ENCODE peak calls at places on chromosomes 5 and 9, in eight cellular contexts. V is choroid plexus epithelial cell, I is thyroid gland, Q is upper lobe of right lung, G is lower leg skin, C is OCI-LY7, Z is left ventricle myocardium inferior, P is WERI-Rb-1. Y is an unnamed sample.

GRCh38 chr5:59361454-59361853 is 532.1 kb downstream of the PDE4D start:
- DNase-seq in V (no peak), I (no peak), Q (no peak), G (no peak), C (no peak), Z (no peak), P (no peak), Y (no peak)

GRCh38 chr5:169065400-169065799 is 235.5 kb downstream of the SLIT3 start:
- DNase-seq in V (no peak), I (no peak), Q (no peak), G (no peak), C (no peak), Z (no peak), P (no peak), Y (no peak)

GRCh38 chr5:3197699-3198098 is 397.9 kb upstream of the IRX1 start:
- DNase-seq in V (no peak), I (no peak), Q (no peak), G (no peak), C (no peak), Z (no peak), P (no peak), Y (no peak)

GRCh38 chr5:38845555-38846378 is at the start of gene OSMR:
- DNase-seq in V (peak; percentile 99), I (peak; percentile 87), Q (peak; percentile 97), G (peak; percentile 89), C (no peak), Z (peak; percentile 92), P (no peak), Y (peak; percentile 32)

GRCh38 chr9:36690769-36691168 is 118.1 kb downstream of the MELK start:
- DNase-seq in V (no peak), I (no peak), Q (no peak), G (no peak), C (peak; percentile 28), Z (no peak), P (no peak), Y (no peak)

GRCh38 chr5:127029513-127030258 is 672 bp downstream of the MARCHF3 start:
- DNase-seq in V (peak; percentile 69), I (peak; percentile 48), Q (peak; percentile 76), G (peak; percentile 35), C (peak; percentile 71), Z (peak; percentile 35), P (peak; percentile 75), Y (peak; percentile 48)

GRCh38 chr5:103842936-103843335 is 280.3 kb upstream of the NUDT12 start:
- DNase-seq in V (no peak), I (no peak), Q (no peak), G (no peak), C (no peak), Z (no peak), P (no peak), Y (no peak)

GRCh38 chr9:21711504-21711903 is 90.9 kb upstream of the MTAP start:
- DNase-seq in V (peak; percentile 37), I (no peak), Q (no peak), G (no peak), C (no peak), Z (no peak), P (peak; percentile 39), Y (no peak)

GRCh38 chr5:145118109-145118508 is 717.0 kb downstream of the PRELID2 start:
- DNase-seq in V (no peak), I (no peak), Q (no peak), G (no peak), C (no peak), Z (no peak), P (no peak), Y (no peak)

GRCh38 chr9:110545705-110546104 is 33.8 kb downstream of the SVEP1 start:
- DNase-seq in V (no peak), I (no peak), Q (no peak), G (no peak), C (no peak), Z (no peak), P (no peak), Y (no peak)

GRCh38 chr9:27194401-27195091 is 85.5 kb downstream of the TEK start:
- DNase-seq in V (peak; percentile 93), I (no peak), Q (no peak), G (no peak), C (no peak), Z (no peak), P (no peak), Y (no peak)

GRCh38 chr5:56677693-56678092 is 137.7 kb upstream of the MAP3K1 start:
- DNase-seq in V (peak; percentile 58), I (no peak), Q (no peak), G (no peak), C (no peak), Z (no peak), P (no peak), Y (no peak)

GRCh38 chr9:89743216-89743575 is 138.4 kb downstream of the GADD45G start:
- DNase-seq in V (no peak), I (no peak), Q (no peak), G (no peak), C (peak; percentile 87), Z (no peak), P (no peak), Y (no peak)

GRCh38 chr9:130963916-130964315 is 24.9 kb upstream of the FIBCD1 start:
- DNase-seq in V (no peak), I (no peak), Q (no peak), G (no peak), C (no peak), Z (no peak), P (no peak), Y (no peak)

GRCh38 chr5:173878224-173878967 is 9.8 kb upstream of the CPEB4 start:
- DNase-seq in V (no peak), I (peak; percentile 86), Q (no peak), G (no peak), C (no peak), Z (peak; percentile 62), P (no peak), Y (no peak)

GRCh38 chr5:34686762-34687268 is 30.7 kb downstream of the RAI14 start:
- DNase-seq in V (peak; percentile 100), I (peak; percentile 81), Q (peak; percentile 75), G (peak; percentile 64), C (no peak), Z (peak; percentile 65), P (no peak), Y (peak; percentile 29)

GRCh38 chr9:79360387-79361347 is 211.1 kb upstream of the TLE4 start:
- DNase-seq in V (peak; percentile 69), I (no peak), Q (no peak), G (no peak), C (no peak), Z (no peak), P (no peak), Y (no peak)

GRCh38 chr5:90898330-90899013 is 339.9 kb downstream of the ADGRV1 start:
- DNase-seq in V (peak; percentile 56), I (no peak), Q (no peak), G (no peak), C (no peak), Z (no peak), P (no peak), Y (no peak)

GRCh38 chr9:99087462-99087861 is 17.5 kb upstream of the TGFBR1 start:
- DNase-seq in V (no peak), I (no peak), Q (no peak), G (no peak), C (no peak), Z (no peak), P (no peak), Y (no peak)

GRCh38 chr9:122228906-122229837 is at the start of gene LHX6:
- DNase-seq in V (no peak), I (no peak), Q (no peak), G (no peak), C (no peak), Z (no peak), P (peak; percentile 55), Y (no peak)

DNA sequence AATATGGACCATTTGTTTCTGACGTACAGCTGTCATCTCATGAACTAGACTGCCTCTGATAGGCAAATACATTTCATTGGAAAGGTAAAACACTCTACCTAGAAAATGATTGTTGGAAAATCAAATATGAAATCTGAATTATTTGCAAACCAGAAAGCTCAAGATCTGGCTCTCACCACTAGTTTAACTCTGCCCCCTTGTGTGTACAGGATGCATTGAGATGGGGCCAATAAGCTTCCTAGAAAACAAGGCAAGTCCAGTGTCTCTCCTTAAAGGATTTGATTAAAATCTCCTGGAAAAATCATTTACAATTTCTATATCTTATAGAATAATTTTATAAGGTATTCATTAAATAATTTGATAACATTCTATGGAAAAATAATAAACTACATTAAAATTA is 311.9 kb upstream of the ANKH start:
- DNase-seq in V (peak; percentile 61), I (no peak), Q (no peak), G (no peak), C (no peak), Z (no peak), P (peak; percentile 50), Y (no peak)
- TF ChIP-seq CTCF in V (peak; percentile 65), I (no peak), Q (peak; percentile 23), G (no peak), C (no peak), Z (peak; percentile 44), P (peak; percentile 66), Y (peak; percentile 30)

GRCh38 chr9:133589454-133590227 is 19.5 kb downstream of the FAM163B start:
- DNase-seq in V (no peak), I (no peak), Q (no peak), G (no peak), C (peak; percentile 66), Z (no peak), P (no peak), Y (no peak)
- TF ChIP-seq CTCF in V (peak; percentile 58), I (no peak), Q (peak; percentile 48), G (no peak), C (peak; percentile 93), Z (peak; percentile 53), P (peak; percentile 86), Y (peak; percentile 46)

GRCh38 chr9:126365780-126366179 is 39.2 kb downstream of the MVB12B start:
- DNase-seq in V (no peak), I (no peak), Q (no peak), G (no peak), C (no peak), Z (no peak), P (no peak), Y (no peak)
- TF ChIP-seq CTCF in V (no peak), I (no peak), Q (no peak), G (no peak), C (no peak), Z (no peak), P (peak; percentile 64), Y (no peak)

DNA sequence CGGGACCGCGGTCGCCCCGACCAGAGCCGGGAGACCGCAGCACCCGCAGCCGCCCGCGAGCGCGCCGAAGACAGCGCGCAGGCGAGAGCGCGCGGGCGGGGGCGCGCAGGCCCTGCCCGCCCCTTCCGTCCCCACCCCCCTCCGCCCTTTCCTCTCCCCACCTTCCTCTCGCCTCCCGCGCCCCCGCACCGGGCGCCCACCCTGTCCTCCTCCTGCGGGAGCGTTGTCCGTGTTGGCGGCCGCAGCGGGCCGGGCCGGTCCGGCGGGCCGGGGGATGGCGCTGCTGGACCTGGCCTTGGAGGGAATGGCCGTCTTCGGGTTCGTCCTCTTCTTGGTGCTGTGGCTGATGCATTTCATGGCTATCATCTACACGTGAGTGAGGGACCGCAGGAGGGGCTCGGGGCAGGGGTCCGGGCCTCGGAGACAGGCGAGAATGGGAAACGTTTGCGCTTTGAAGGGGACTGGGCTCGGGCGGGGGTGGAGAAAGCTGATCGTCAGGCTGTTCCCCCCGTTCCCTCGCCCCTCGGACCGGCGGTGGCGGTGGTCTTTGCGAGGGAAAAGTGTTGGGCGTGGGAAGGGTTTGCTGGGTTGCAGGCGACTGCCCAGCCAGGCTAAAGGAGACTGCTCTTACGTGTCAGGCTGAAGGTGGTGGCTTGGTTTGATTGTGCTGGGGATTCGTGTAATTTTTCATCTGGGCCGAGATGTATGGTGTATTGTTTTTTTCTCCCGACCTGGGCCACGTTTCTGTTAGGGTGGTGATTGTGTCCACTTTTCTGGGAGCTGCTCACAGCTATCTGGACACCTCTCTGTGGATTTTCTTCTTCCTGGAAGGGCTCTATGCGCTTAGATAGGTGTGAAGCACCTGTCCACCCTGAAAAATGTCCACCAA is 572 bp downstream of the UGCG start:
- DNase-seq in V (no peak), I (peak; percentile 10), Q (peak; percentile 88), G (peak; percentile 38), C (no peak), Z (peak; percentile 73), P (peak; percentile 71), Y (peak; percentile 43)
- TF ChIP-seq CTCF in V (no peak), I (no peak), Q (peak; percentile 18), G (no peak), C (no peak), Z (peak; percentile 29), P (peak; percentile 49), Y (no peak)